ENCODE peak calls at places on chromosomes 5 and 9, in eight cellular contexts. Y, G, P, X, K, H, F and D are unnamed samples.

GRCh38 chr5:43290726-43291125 is 22.5 kb downstream of the HMGCS1 start:
- DNase-seq in Y (no peak), G (no peak), P (no peak), X (no peak), K (no peak), H (no peak), F (no peak), D (no peak)

GRCh38 chr9:124286292-124286931 is 28.7 kb downstream of the NEK6 start:
- DNase-seq in Y (peak; percentile 54), G (no peak), P (no peak), X (no peak), K (peak; percentile 89), H (no peak), F (peak; percentile 37), D (no peak)

GRCh38 chr9:76883341-76883740 is 22.6 kb downstream of the PRUNE2 start:
- DNase-seq in Y (no peak), G (no peak), P (no peak), X (no peak), K (no peak), H (no peak), F (no peak), D (no peak)

GRCh38 chr9:35287986-35288515 is 126.2 kb downstream of the UNC13B start:
- DNase-seq in Y (no peak), G (no peak), P (no peak), X (no peak), K (no peak), H (no peak), F (no peak), D (no peak)

GRCh38 chr5:161549106-161549505 is 2.6 kb upstream of the GABRB2 start:
- DNase-seq in Y (no peak), G (no peak), P (no peak), X (no peak), K (no peak), H (no peak), F (no peak), D (no peak)

GRCh38 chr5:115838885-115839518 is 2.4 kb downstream of the ATG12 start:
- DNase-seq in Y (no peak), G (no peak), P (no peak), X (no peak), K (peak; percentile 47), H (peak; percentile 22), F (peak; percentile 85), D (peak; percentile 12)

GRCh38 chr9:107600060-107600573 is 110.5 kb upstream of the KLF4 start:
- DNase-seq in Y (no peak), G (no peak), P (no peak), X (peak; percentile 25), K (no peak), H (no peak), F (no peak), D (no peak)

GRCh38 chr5:74763504-74763903 is 3.4 kb downstream of the GFM2 start:
- DNase-seq in Y (no peak), G (no peak), P (no peak), X (no peak), K (no peak), H (no peak), F (no peak), D (no peak)

GRCh38 chr5:109865636-109866035 is 175.9 kb downstream of the MAN2A1 start:
- DNase-seq in Y (no peak), G (no peak), P (no peak), X (no peak), K (peak; percentile 90), H (no peak), F (peak; percentile 21), D (no peak)

GRCh38 chr5:122163151-122164069 is 34.1 kb downstream of the ZNF474 start:
- DNase-seq in Y (no peak), G (no peak), P (no peak), X (peak; percentile 44), K (peak; percentile 87), H (peak; percentile 41), F (no peak), D (no peak)

GRCh38 chr9:99634185-99634584 is 187.5 kb upstream of the NR4A3 start:
- DNase-seq in Y (no peak), G (no peak), P (no peak), X (no peak), K (no peak), H (no peak), F (no peak), D (no peak)

GRCh38 chr5:74375271-74375670 is 265.3 kb downstream of the ENC1 start:
- DNase-seq in Y (no peak), G (no peak), P (no peak), X (no peak), K (no peak), H (no peak), F (no peak), D (no peak)

GRCh38 chr9:79489241-79490000 is 82.3 kb upstream of the TLE4 start:
- DNase-seq in Y (no peak), G (no peak), P (no peak), X (peak; percentile 48), K (peak; percentile 91), H (no peak), F (no peak), D (no peak)

GRCh38 chr9:130847306-130848217 is 12.5 kb downstream of the ABL1 start:
- DNase-seq in Y (no peak), G (no peak), P (peak; percentile 53), X (peak; percentile 80), K (peak; percentile 99), H (peak; percentile 77), F (no peak), D (no peak)

GRCh38 chr5:51383494-51384081 is 340 bp downstream of the ISL1 start:
- DNase-seq in Y (no peak), G (no peak), P (no peak), X (no peak), K (no peak), H (no peak), F (no peak), D (no peak)

GRCh38 chr5:80408475-80408875 is 611 bp downstream of the ZFYVE16 start:
- DNase-seq in Y (peak; percentile 1), G (peak; percentile 25), P (no peak), X (peak; percentile 74), K (peak; percentile 31), H (peak; percentile 80), F (peak; percentile 51), D (peak; percentile 49)

GRCh38 chr9:94948567-94949235 is 222.2 kb downstream of the AOPEP start:
- DNase-seq in Y (no peak), G (no peak), P (no peak), X (no peak), K (no peak), H (no peak), F (no peak), D (no peak)

GRCh38 chr5:127409923-127410675 is 107.3 kb upstream of the PRRC1 start:
- DNase-seq in Y (no peak), G (no peak), P (no peak), X (no peak), K (no peak), H (no peak), F (no peak), D (no peak)

GRCh38 chr9:76159288-76159926 is 234.8 kb downstream of the RFK start:
- DNase-seq in Y (no peak), G (no peak), P (no peak), X (no peak), K (no peak), H (no peak), F (no peak), D (no peak)

GRCh38 chr9:133102190-133103021 is 18.6 kb downstream of the RALGDS start:
- DNase-seq in Y (no peak), G (peak; percentile 3), P (no peak), X (no peak), K (no peak), H (peak; percentile 32), F (no peak), D (no peak)

GRCh38 chr5:157994906-157995519 is 136.1 kb upstream of the CLINT1 start:
- DNase-seq in Y (no peak), G (peak; percentile 29), P (no peak), X (peak; percentile 65), K (peak; percentile 41), H (peak; percentile 72), F (peak; percentile 77), D (peak; percentile 7)

GRCh38 chr5:95392593-95393182 is 1.5 kb downstream of the FAM81B start:
- DNase-seq in Y (no peak), G (no peak), P (no peak), X (no peak), K (peak; percentile 8), H (peak; percentile 22), F (peak; percentile 12), D (no peak)

GRCh38 chr9:8346291-8346690 is 546.7 kb upstream of the DMAC1 start:
- DNase-seq in Y (no peak), G (no peak), P (no peak), X (no peak), K (no peak), H (no peak), F (no peak), D (no peak)

GRCh38 chr9:98637381-98637780 is 71.4 kb downstream of the GABBR2 start:
- DNase-seq in Y (no peak), G (no peak), P (no peak), X (no peak), K (peak; percentile 22), H (no peak), F (no peak), D (no peak)

GRCh38 chr9:34686732-34687131 is 4.3 kb downstream of the CCL19 start:
- DNase-seq in Y (no peak), G (no peak), P (no peak), X (no peak), K (no peak), H (no peak), F (no peak), D (no peak)

GRCh38 chr5:67416986-67417385 is 220.4 kb upstream of the CD180 start:
- DNase-seq in Y (no peak), G (no peak), P (no peak), X (no peak), K (no peak), H (no peak), F (no peak), D (no peak)

GRCh38 chr5:6728795-6729183 is 15.6 kb downstream of the TENT4A start:
- DNase-seq in Y (no peak), G (no peak), P (no peak), X (no peak), K (no peak), H (no peak), F (no peak), D (no peak)

GRCh38 chr5:24788829-24789509 is 144.2 kb upstream of the CDH10 start:
- DNase-seq in Y (no peak), G (no peak), P (no peak), X (no peak), K (peak; percentile 64), H (no peak), F (no peak), D (no peak)

GRCh38 chr5:96997265-96997859 is 61.5 kb downstream of the LNPEP start:
- DNase-seq in Y (no peak), G (no peak), P (no peak), X (no peak), K (peak; percentile 48), H (peak; percentile 2), F (peak; percentile 77), D (peak; percentile 17)

GRCh38 chr5:141369994-141370848 is at the start of gene PCDHGB3:
- DNase-seq in Y (no peak), G (no peak), P (no peak), X (no peak), K (peak; percentile 73), H (no peak), F (peak; percentile 54), D (no peak)

GRCh38 chr5:81212211-81212687 is 20.9 kb upstream of the CKMT2 start:
- DNase-seq in Y (no peak), G (no peak), P (no peak), X (no peak), K (no peak), H (no peak), F (no peak), D (no peak)

GRCh38 chr5:43560128-43560527 is 3.3 kb upstream of the PAIP1 start:
- DNase-seq in Y (no peak), G (no peak), P (no peak), X (no peak), K (peak; percentile 74), H (no peak), F (no peak), D (no peak)

GRCh38 chr9:74770508-74771261 is 117.0 kb downstream of the TRPM6 start:
- DNase-seq in Y (peak; percentile 3), G (peak; percentile 28), P (no peak), X (no peak), K (no peak), H (peak; percentile 84), F (peak; percentile 80), D (peak; percentile 18)

GRCh38 chr5:139638090-139638735 is 9.9 kb upstream of the CXXC5 start:
- DNase-seq in Y (no peak), G (no peak), P (no peak), X (peak; percentile 87), K (peak; percentile 76), H (peak; percentile 87), F (peak; percentile 83), D (peak; percentile 23)